ENCODE peak calls at places on chromosomes 2 and 18, in seven cellular contexts. P, V, W, I, Q, O and Y are unnamed samples.

GRCh38 chr2:235900631-235901030 is 267.6 kb downstream of the GBX2 start:
- DNase-seq in P (no peak), V (no peak), W (no peak), I (no peak), Q (no peak), O (no peak), Y (no peak)

GRCh38 chr18:63708650-63709049 is 5.9 kb downstream of the SERPINB11 start:
- DNase-seq in P (no peak), V (no peak), W (no peak), I (no peak), Q (no peak), O (no peak), Y (no peak)

GRCh38 chr2:61135510-61135909 is 26.5 kb upstream of the C2orf74 start:
- DNase-seq in P (no peak), V (peak), W (peak), I (no peak), Q (no peak), O (no peak), Y (no peak)

GRCh38 chr2:150272404-150272803 is 215.1 kb downstream of the RND3 start:
- DNase-seq in P (no peak), V (no peak), W (no peak), I (no peak), Q (no peak), O (no peak), Y (no peak)

GRCh38 chr2:37555457-37555856 is 116.0 kb downstream of the CDC42EP3 start:
- DNase-seq in P (peak), V (no peak), W (no peak), I (no peak), Q (no peak), O (no peak), Y (no peak)

GRCh38 chr2:170152421-170152820 is 25.5 kb upstream of the MYO3B start:
- DNase-seq in P (no peak), V (no peak), W (no peak), I (no peak), Q (no peak), O (no peak), Y (no peak)

GRCh38 chr18:31774477-31774785 is 13.8 kb upstream of the SLC25A52 start:
- DNase-seq in P (no peak), V (no peak), W (no peak), I (no peak), Q (no peak), O (no peak), Y (no peak)

GRCh38 chr2:233056961-233057605 is 3.1 kb upstream of the INPP5D start:
- DNase-seq in P (peak), V (no peak), W (no peak), I (no peak), Q (no peak), O (no peak), Y (peak)

GRCh38 chr2:109287413-109287812 is 158.4 kb downstream of the SH3RF3 start:
- DNase-seq in P (peak), V (no peak), W (no peak), I (no peak), Q (no peak), O (no peak), Y (no peak)

GRCh38 chr2:190903693-190904450 is 23.3 kb downstream of the GLS start:
- DNase-seq in P (no peak), V (no peak), W (no peak), I (no peak), Q (no peak), O (no peak), Y (no peak)

GRCh38 chr2:195535911-195536522 is 121.0 kb upstream of the SLC39A10 start:
- DNase-seq in P (peak), V (no peak), W (no peak), I (no peak), Q (no peak), O (peak), Y (no peak)
- TF ChIP-seq POLR2A in P (no peak), V (no peak), W (no peak), I (no peak), Q (no peak), O (no peak), Y (no peak)

GRCh38 chr2:224585205-224586088 is at the start of gene CUL3:
- DNase-seq in P (peak), V (peak), W (peak), I (peak), Q (peak), O (peak), Y (peak)
- TF ChIP-seq POLR2A in P (peak), V (peak), W (peak), I (peak), Q (peak), O (peak), Y (peak)

GRCh38 chr18:35331367-35332087 is 12.7 kb downstream of the ZNF24 start:
- DNase-seq in P (no peak), V (no peak), W (no peak), I (no peak), Q (no peak), O (no peak), Y (no peak)
- TF ChIP-seq POLR2A in P (no peak), V (no peak), W (no peak), I (no peak), Q (no peak), O (no peak), Y (no peak)

GRCh38 chr2:46076251-46076650 is 221.0 kb upstream of the EPAS1 start:
- DNase-seq in P (no peak), V (no peak), W (no peak), I (no peak), Q (no peak), O (no peak), Y (no peak)
- TF ChIP-seq POLR2A in P (no peak), V (no peak), W (no peak), I (no peak), Q (no peak), O (no peak), Y (no peak)

DNA sequence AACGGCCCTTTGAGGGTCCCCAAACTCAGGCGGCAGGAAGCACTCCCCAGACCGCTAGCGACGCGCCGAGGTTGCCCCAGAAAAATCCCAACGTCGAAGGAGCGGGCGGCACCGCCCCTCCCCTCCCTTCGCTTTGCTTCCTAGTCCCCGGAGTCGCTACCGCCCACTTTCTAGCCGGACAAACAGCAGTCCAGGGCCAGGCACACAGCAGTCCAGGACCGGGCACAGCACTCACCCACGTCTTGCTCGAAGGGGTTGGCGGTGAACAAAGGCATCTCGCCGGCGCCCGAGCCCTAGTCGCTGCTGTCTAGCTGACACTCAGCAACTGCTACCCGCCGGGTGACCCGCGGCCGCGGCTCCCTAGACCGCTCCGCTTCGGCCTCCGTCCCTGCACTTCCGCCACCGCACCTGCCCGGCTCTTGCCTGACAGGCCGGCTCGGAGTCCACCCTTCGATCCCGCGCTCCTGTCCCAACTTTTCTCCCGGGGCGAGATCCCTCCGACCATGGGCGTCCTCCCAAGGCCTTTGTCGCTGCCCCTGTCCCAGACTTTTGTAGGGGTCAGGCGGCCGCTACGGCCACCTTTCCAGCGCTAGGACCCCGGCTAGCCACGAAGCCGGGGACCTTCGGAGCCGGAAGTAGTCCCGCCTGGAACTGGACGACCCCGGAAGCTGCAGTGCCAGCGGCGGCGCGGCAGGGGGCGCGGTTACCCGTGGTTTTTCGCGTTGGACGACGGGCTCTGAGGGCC is at the start of gene STAM2:
- DNase-seq in P (peak), V (peak), W (peak), I (peak), Q (peak), O (peak), Y (peak)
- TF ChIP-seq POLR2A in P (peak), V (peak), W (peak), I (peak), Q (peak), O (peak), Y (peak)

DNA sequence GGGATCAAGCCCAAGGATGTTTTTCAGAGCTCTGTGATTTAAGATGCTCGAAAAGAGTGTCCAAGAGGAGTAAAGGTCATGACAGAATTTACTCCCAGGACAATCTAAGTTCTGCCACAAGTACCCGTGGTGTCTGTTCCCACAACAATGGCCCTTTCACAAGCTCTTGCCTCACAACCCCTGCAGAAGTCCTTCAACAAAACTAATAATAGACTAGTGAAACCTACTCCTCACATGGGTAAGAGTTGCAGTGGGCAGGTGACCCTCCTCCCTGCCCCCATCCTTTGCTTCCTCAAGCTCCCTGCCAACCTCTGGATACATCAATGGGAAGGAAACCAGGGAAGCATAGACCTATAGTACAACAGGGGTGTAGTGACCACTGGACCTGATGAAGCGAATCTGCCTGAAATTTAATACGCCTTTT is 34.9 kb downstream of the PTCD3 start:
- DNase-seq in P (no peak), V (no peak), W (no peak), I (no peak), Q (no peak), O (no peak), Y (no peak)
- TF ChIP-seq POLR2A in P (no peak), V (no peak), W (no peak), I (no peak), Q (no peak), O (no peak), Y (no peak)

GRCh38 chr2:174036825-174037224 is 71.7 kb upstream of the SP3 start:
- DNase-seq in P (no peak), V (no peak), W (no peak), I (no peak), Q (no peak), O (no peak), Y (no peak)

GRCh38 chr2:174040417-174040701 is 75.2 kb upstream of the SP3 start:
- DNase-seq in P (no peak), V (no peak), W (no peak), I (no peak), Q (no peak), O (no peak), Y (no peak)

GRCh38 chr2:174035981-174036742 is 71.0 kb upstream of the SP3 start:
- DNase-seq in P (no peak), V (no peak), W (no peak), I (peak), Q (no peak), O (no peak), Y (no peak)

GRCh38 chr2:174038472-174038871 is 73.3 kb upstream of the SP3 start:
- DNase-seq in P (no peak), V (no peak), W (no peak), I (no peak), Q (no peak), O (no peak), Y (no peak)

DNA sequence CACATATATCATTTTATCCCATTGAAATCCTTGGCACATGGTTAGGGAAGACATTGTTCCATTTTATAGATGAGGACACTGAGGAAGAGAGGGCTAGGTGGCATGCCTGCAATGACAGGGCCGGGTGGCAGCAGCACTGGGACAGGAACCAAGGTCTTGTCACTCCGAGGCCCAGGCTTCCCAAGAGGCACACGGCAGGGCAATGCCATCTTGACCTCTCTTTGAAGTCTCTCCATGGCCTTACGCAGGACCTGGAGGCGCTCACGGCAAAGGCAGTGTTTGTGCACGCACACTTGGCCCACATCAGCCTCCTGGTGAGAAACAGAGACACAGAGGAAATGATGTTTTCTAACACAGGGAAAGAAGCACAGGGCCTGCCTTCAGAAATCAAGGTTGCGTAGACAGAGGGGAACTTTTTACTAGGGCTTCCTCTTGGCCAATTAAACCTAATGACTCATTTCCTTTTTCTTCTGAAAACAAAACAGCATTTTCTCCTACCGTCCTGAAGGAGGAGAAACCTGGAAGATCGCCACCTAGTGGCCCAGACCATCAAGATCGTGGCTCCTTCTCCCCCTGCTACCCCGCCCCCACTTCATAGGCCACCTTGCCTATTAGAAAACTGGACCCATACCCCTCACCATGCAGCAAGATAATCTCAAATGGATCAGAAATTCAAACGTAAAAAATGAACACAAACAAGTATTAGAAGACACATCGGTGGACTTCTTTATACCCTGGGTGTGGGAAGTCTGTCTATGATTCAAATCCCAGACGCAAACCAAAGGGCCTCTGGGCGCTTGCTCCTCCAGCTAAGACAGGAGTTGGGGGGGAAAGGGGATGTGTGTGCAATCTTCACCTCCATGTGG is 74.6 kb upstream of the SP3 start:
- DNase-seq in P (peak), V (peak), W (peak), I (peak), Q (peak), O (peak), Y (peak)
- TF ChIP-seq POLR2A in P (no peak), V (no peak), W (no peak), I (no peak), Q (no peak), O (no peak), Y (no peak)

DNA sequence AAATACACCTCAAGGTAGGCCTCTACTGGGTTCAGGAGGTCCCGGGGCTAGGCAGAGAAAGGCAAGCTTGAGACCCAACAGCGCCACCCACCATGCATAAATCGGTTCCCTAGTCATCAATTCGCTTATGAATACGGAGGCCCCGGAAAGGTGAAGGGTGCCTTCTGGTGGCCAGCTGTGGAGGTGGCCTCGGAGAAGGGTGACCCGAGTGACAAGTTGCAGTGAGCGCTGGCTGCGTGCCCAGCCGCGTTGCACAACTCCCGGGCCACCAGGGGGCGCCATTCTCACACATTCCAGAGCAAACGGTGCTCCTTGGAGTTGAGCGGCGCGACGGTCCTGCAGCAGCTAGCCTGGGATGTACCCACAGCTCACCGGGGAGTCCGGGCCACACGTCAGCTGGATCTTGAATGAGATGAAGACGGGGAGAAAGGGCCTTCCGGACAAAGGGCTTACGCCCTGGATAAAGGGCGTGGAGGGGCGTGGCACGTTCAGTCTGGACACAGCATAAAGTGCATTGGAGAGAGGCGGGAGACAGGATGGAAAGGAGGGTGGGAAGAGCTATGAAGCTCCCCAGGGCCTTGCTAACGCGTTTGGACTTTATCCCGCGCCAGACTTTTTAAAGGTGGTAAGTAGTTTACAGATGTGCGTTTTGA is 20.4 kb downstream of the TMSB10 start:
- DNase-seq in P (peak), V (peak), W (peak), I (peak), Q (peak), O (peak), Y (peak)
- TF ChIP-seq POLR2A in P (no peak), V (peak), W (no peak), I (no peak), Q (peak), O (peak), Y (no peak)

DNA sequence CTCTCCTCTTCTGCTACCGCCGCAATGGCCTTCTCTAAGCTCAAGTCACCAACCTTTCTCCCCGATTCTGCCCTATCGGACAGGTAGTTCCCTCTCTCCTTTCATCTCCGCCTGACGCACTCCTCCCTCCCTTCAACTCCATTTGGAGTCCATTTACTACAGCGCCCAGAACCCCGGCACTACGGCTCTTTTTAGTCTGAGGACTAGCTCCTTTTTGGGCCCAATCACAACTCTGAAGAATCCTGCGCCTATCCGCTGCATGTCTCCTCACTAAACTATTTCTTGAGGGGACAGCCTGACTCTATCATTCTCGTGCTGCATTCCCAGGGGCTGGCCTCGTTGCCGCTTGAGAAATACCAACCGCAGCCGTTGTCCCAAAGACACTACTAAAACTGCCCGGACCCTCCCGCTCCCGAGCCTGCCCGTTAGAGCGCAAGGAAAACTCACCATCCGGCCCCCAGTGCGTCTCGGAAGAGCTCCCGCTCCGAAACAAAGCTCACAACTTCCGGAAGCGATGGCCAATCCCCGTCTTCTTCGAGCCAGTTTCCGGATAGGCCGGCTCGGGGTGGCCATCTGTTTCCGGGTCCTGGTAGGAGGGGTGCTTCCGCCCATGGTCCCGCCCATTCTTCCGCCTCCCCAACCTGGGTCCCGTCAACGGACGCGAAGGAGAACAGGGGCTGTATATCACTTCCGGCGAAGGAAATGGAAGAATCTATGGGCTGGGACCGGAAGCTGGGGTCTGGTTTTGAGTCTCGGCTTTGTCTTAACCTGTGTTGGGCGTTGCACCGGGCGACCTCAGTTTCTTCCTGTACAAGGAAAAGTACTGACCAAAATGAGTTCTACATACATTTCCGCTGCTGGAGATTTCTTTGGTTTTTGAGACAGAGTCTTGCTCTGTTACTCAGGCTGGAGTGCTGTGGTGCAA is at the start of gene TPRKB:
- DNase-seq in P (peak), V (peak), W (peak), I (peak), Q (peak), O (peak), Y (peak)
- TF ChIP-seq POLR2A in P (peak), V (peak), W (peak), I (peak), Q (peak), O (peak), Y (peak)